ENCODE peak calls at places on chromosome 1, in four cellular contexts. One of them, this sample, is unnamed.

GRCh38 chr1:23394664-23395063 is 25.0 kb upstream of the ZNF436 start:
- DNase-seq in K562: no peak
- DNase-seq in A549: no peak
- DNase-seq in HepG2: no peak
- DNase-seq in this sample: no peak

GRCh38 chr1:26724938-26725337 is 29.1 kb downstream of the ARID1A start:
- DNase-seq in HepG2: no peak
- DNase-seq in A549: no peak
- DNase-seq in K562: no peak
- DNase-seq in this sample: no peak

GRCh38 chr1:111989531-111990025 is at the start of gene KCND3:
- DNase-seq in HepG2: no peak
- DNase-seq in K562: no peak
- DNase-seq in A549: no peak
- DNase-seq in this sample: no peak

GRCh38 chr1:223747838-223748335 is 35.5 kb downstream of the CAPN2 start:
- DNase-seq in K562: no peak
- DNase-seq in A549: peak
- DNase-seq in HepG2: no peak
- DNase-seq in this sample: no peak

GRCh38 chr1:163069142-163069541 is at the start of gene RGS4:
- DNase-seq in HepG2: peak
- DNase-seq in A549: peak
- DNase-seq in K562: peak
- DNase-seq in this sample: peak

GRCh38 chr1:17605582-17606344 is 66.3 kb downstream of the ARHGEF10L start:
- DNase-seq in HepG2: no peak
- DNase-seq in K562: no peak
- DNase-seq in A549: no peak
- DNase-seq in this sample: no peak

GRCh38 chr1:3440282-3440681 is 14.2 kb upstream of the ARHGEF16 start:
- DNase-seq in A549: no peak
- DNase-seq in HepG2: no peak
- DNase-seq in K562: no peak
- DNase-seq in this sample: no peak

GRCh38 chr1:110879758-110880606 is 7.0 kb downstream of the CD53 start:
- DNase-seq in A549: no peak
- DNase-seq in K562: peak
- DNase-seq in HepG2: no peak
- DNase-seq in this sample: no peak

GRCh38 chr1:219757890-219758289 is 145.0 kb upstream of the ZC3H11B start:
- DNase-seq in K562: no peak
- DNase-seq in A549: no peak
- DNase-seq in HepG2: no peak
- DNase-seq in this sample: no peak

GRCh38 chr1:67316180-67316902 is 8.7 kb downstream of the IL12RB2 start:
- DNase-seq in K562: no peak
- DNase-seq in HepG2: no peak
- DNase-seq in A549: no peak
- DNase-seq in this sample: no peak

GRCh38 chr1:42163114-42163513 is 1.4 kb downstream of the GUCA2A start:
- DNase-seq in K562: peak
- DNase-seq in A549: peak
- DNase-seq in HepG2: peak
- DNase-seq in this sample: no peak

GRCh38 chr1:81703352-81703735 is 97.4 kb upstream of the ADGRL2 start:
- DNase-seq in K562: no peak
- DNase-seq in HepG2: no peak
- DNase-seq in A549: peak
- DNase-seq in this sample: no peak

GRCh38 chr1:15684042-15684461 is at the start of gene PLEKHM2:
- DNase-seq in HepG2: no peak
- DNase-seq in A549: no peak
- DNase-seq in K562: peak
- DNase-seq in this sample: no peak

GRCh38 chr1:234170622-234171021 is 202.6 kb upstream of the COA6 start:
- DNase-seq in A549: no peak
- DNase-seq in HepG2: no peak
- DNase-seq in K562: no peak
- DNase-seq in this sample: no peak

GRCh38 chr1:54861070-54861761 is 25.8 kb downstream of the DHCR24 start:
- DNase-seq in HepG2: peak
- DNase-seq in K562: peak
- DNase-seq in A549: no peak
- DNase-seq in this sample: no peak

GRCh38 chr1:219416598-219417238 is 196.2 kb downstream of the ZC3H11B start:
- DNase-seq in K562: peak
- DNase-seq in A549: peak
- DNase-seq in HepG2: peak
- DNase-seq in this sample: peak

GRCh38 chr1:226406401-226406881 is 1.5 kb downstream of the PARP1 start:
- DNase-seq in K562: no peak
- DNase-seq in A549: peak
- DNase-seq in HepG2: peak
- DNase-seq in this sample: no peak

GRCh38 chr1:27591622-27592021 is 12.3 kb downstream of the AHDC1 start:
- DNase-seq in HepG2: no peak
- DNase-seq in A549: no peak
- DNase-seq in K562: no peak
- DNase-seq in this sample: no peak

GRCh38 chr1:95252422-95252821 is 18.4 kb downstream of the RWDD3 start:
- DNase-seq in K562: no peak
- DNase-seq in A549: no peak
- DNase-seq in HepG2: no peak
- DNase-seq in this sample: no peak

GRCh38 chr1:44777547-44777946 is 2.2 kb downstream of the RPS8 start:
- DNase-seq in A549: no peak
- DNase-seq in K562: no peak
- DNase-seq in HepG2: no peak
- DNase-seq in this sample: no peak

DNA sequence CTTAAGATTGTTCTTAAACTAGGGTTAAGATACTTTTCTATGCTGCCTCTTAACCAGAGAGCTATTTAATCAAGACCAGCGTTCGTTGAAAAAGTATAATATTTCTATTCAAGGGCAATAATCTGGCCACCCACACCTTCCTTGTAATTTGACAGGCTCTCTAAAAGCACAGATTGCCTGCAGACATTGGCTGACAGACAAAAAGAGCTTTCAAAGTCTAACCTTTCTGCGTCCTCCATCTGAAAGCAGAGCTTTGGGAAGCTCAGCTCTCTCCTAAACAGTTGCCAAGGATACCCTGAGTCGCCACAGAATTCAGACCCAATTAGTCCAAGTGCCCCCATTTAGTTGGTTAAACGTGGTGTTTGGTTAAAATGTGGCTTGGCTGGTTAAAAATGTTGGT is 33.7 kb upstream of the PLA2G2C start:
- DNase-seq in A549: no peak
- DNase-seq in K562: no peak
- DNase-seq in HepG2: no peak
- DNase-seq in this sample: no peak
- TF ChIP-seq PHF8 in A549: no peak
- TF ChIP-seq PHF8 in K562: no peak
- TF ChIP-seq PHF8 in HepG2: no peak
- TF ChIP-seq PHF8 in this sample: no peak

GRCh38 chr1:39788758-39789570 is at the start of gene BMP8B:
- DNase-seq in HepG2: no peak
- DNase-seq in A549: peak
- DNase-seq in K562: peak
- DNase-seq in this sample: no peak
- TF ChIP-seq PHF8 in HepG2: no peak
- TF ChIP-seq PHF8 in A549: no peak
- TF ChIP-seq PHF8 in K562: peak
- TF ChIP-seq PHF8 in this sample: no peak

DNA sequence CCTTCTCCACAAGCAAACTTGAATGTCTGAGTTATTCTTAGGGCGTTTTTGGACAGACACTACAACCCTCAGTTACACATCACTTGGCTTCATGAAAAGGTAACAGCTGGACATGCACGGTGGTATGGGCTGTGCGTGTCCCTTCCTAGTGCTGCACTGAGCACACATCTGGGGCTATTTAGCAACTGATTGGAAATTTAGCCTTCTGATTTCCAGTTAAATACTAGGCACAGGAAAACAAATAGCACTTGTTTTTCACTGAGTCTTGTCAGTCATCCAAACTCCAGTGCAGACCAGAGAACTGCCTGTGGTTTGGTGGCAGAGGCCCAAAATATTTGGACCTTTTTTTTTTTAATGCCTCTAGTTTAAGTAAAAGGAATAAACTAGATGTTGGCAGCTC is 134.7 kb downstream of the TGFBR3 start:
- DNase-seq in K562: no peak
- DNase-seq in A549: no peak
- DNase-seq in HepG2: no peak
- DNase-seq in this sample: no peak
- TF ChIP-seq PHF8 in K562: no peak
- TF ChIP-seq PHF8 in A549: no peak
- TF ChIP-seq PHF8 in HepG2: no peak
- TF ChIP-seq PHF8 in this sample: no peak

DNA sequence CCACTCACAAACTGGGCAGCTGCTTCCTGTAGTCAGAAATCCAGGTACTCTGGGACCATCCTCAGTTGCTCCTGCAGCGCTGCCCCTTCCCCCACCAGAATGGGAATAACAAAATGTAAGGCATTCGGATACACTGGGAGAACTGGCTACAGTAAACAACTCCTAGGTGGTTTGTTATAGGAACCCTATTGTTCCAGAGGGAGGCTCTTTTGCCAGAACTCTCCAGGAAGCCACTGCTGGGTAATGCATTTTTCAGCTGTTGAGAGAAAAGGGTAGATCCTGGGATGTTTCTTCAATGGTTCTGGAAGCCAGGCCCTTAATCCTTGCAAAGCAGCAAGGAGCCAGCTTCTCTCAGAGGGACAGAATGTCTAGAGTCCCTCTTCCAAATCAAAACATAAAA is 29.2 kb downstream of the PLPP3 start:
- DNase-seq in A549: no peak
- DNase-seq in K562: no peak
- DNase-seq in HepG2: no peak
- DNase-seq in this sample: peak
- TF ChIP-seq PHF8 in A549: no peak
- TF ChIP-seq PHF8 in K562: no peak
- TF ChIP-seq PHF8 in HepG2: no peak
- TF ChIP-seq PHF8 in this sample: no peak

GRCh38 chr1:24775348-24775747 is 30.1 kb downstream of the CLIC4 start:
- DNase-seq in HepG2: no peak
- DNase-seq in A549: no peak
- DNase-seq in K562: no peak
- DNase-seq in this sample: no peak

GRCh38 chr1:24776821-24777220 is 31.6 kb downstream of the CLIC4 start:
- DNase-seq in K562: no peak
- DNase-seq in A549: no peak
- DNase-seq in HepG2: no peak
- DNase-seq in this sample: no peak

GRCh38 chr1:24775901-24776300 is 30.7 kb downstream of the CLIC4 start:
- DNase-seq in K562: no peak
- DNase-seq in A549: no peak
- DNase-seq in HepG2: no peak
- DNase-seq in this sample: no peak

GRCh38 chr1:24779689-24780464 is 34.6 kb downstream of the CLIC4 start:
- DNase-seq in HepG2: no peak
- DNase-seq in A549: no peak
- DNase-seq in K562: no peak
- DNase-seq in this sample: no peak

GRCh38 chr1:24778141-24778540 is 32.9 kb downstream of the CLIC4 start:
- DNase-seq in HepG2: no peak
- DNase-seq in K562: no peak
- DNase-seq in A549: no peak
- DNase-seq in this sample: no peak
- TF ChIP-seq PHF8 in HepG2: no peak
- TF ChIP-seq PHF8 in K562: no peak
- TF ChIP-seq PHF8 in A549: no peak
- TF ChIP-seq PHF8 in this sample: no peak

GRCh38 chr1:89633745-89634625 is 1.1 kb downstream of the LRRC8C start:
- DNase-seq in A549: peak
- DNase-seq in HepG2: no peak
- DNase-seq in K562: peak
- DNase-seq in this sample: no peak
- TF ChIP-seq PHF8 in A549: no peak
- TF ChIP-seq PHF8 in HepG2: no peak
- TF ChIP-seq PHF8 in K562: no peak
- TF ChIP-seq PHF8 in this sample: peak

GRCh38 chr1:182367928-182368327 is 23.7 kb downstream of the GLUL start:
- DNase-seq in HepG2: no peak
- DNase-seq in A549: no peak
- DNase-seq in K562: no peak
- DNase-seq in this sample: no peak
- TF ChIP-seq PHF8 in HepG2: no peak
- TF ChIP-seq PHF8 in A549: no peak
- TF ChIP-seq PHF8 in K562: no peak
- TF ChIP-seq PHF8 in this sample: no peak

GRCh38 chr1:71859806-71860205 is 422.5 kb downstream of the NEGR1 start:
- DNase-seq in HepG2: no peak
- DNase-seq in A549: no peak
- DNase-seq in K562: no peak
- DNase-seq in this sample: no peak

GRCh38 chr1:71862756-71863155 is 419.6 kb downstream of the NEGR1 start:
- DNase-seq in A549: no peak
- DNase-seq in HepG2: no peak
- DNase-seq in K562: no peak
- DNase-seq in this sample: no peak

GRCh38 chr1:71857862-71858261 is 424.5 kb downstream of the NEGR1 start:
- DNase-seq in HepG2: no peak
- DNase-seq in A549: no peak
- DNase-seq in K562: no peak
- DNase-seq in this sample: no peak

GRCh38 chr1:71861022-71861421 is 421.3 kb downstream of the NEGR1 start:
- DNase-seq in HepG2: no peak
- DNase-seq in A549: no peak
- DNase-seq in K562: no peak
- DNase-seq in this sample: no peak
- TF ChIP-seq PHF8 in HepG2: no peak
- TF ChIP-seq PHF8 in A549: no peak
- TF ChIP-seq PHF8 in K562: no peak
- TF ChIP-seq PHF8 in this sample: no peak

GRCh38 chr1:33637846-33638440 is 165.5 kb downstream of the ZSCAN20 start:
- DNase-seq in HepG2: no peak
- DNase-seq in K562: no peak
- DNase-seq in A549: no peak
- DNase-seq in this sample: no peak

GRCh38 chr1:33636209-33636608 is 163.8 kb downstream of the ZSCAN20 start:
- DNase-seq in K562: no peak
- DNase-seq in HepG2: no peak
- DNase-seq in A549: no peak
- DNase-seq in this sample: no peak

GRCh38 chr1:33640114-33640660 is 167.7 kb downstream of the ZSCAN20 start:
- DNase-seq in K562: no peak
- DNase-seq in HepG2: no peak
- DNase-seq in A549: no peak
- DNase-seq in this sample: no peak

GRCh38 chr1:33635336-33636012 is 163.0 kb downstream of the ZSCAN20 start:
- DNase-seq in HepG2: no peak
- DNase-seq in A549: no peak
- DNase-seq in K562: no peak
- DNase-seq in this sample: peak

GRCh38 chr1:33641099-33641830 is 168.8 kb downstream of the ZSCAN20 start:
- DNase-seq in HepG2: peak
- DNase-seq in K562: peak
- DNase-seq in A549: peak
- DNase-seq in this sample: peak
- TF ChIP-seq PHF8 in HepG2: no peak
- TF ChIP-seq PHF8 in K562: no peak
- TF ChIP-seq PHF8 in A549: no peak
- TF ChIP-seq PHF8 in this sample: no peak